ENCODE peak calls at places on chromosomes 11 and 22, in six cellular contexts. One of them, this sample, is unnamed.

GRCh38 chr11:123976770-123977560 is 616 bp downstream of the OR10S1 start:
- DNase-seq in GM12865: no peak
- DNase-seq in OCI-LY7: no peak
- DNase-seq in epithelial cell of esophagus: no peak
- DNase-seq in AG09319: no peak
- DNase-seq in colonic mucosa: no peak
- DNase-seq in this sample: no peak

GRCh38 chr22:17057959-17058814 is 26.6 kb upstream of the IL17RA start:
- DNase-seq in AG09319: peak
- DNase-seq in epithelial cell of esophagus: peak
- DNase-seq in OCI-LY7: peak
- DNase-seq in colonic mucosa: peak
- DNase-seq in GM12865: peak
- DNase-seq in this sample: peak

GRCh38 chr11:79362358-79362757 is 78.5 kb downstream of the TENM4 start:
- DNase-seq in GM12865: no peak
- DNase-seq in epithelial cell of esophagus: no peak
- DNase-seq in OCI-LY7: no peak
- DNase-seq in AG09319: no peak
- DNase-seq in colonic mucosa: no peak
- DNase-seq in this sample: no peak

GRCh38 chr22:39658367-39658766 is 87.8 kb downstream of the CACNA1I start:
- DNase-seq in AG09319: no peak
- DNase-seq in GM12865: no peak
- DNase-seq in epithelial cell of esophagus: no peak
- DNase-seq in colonic mucosa: no peak
- DNase-seq in OCI-LY7: no peak
- DNase-seq in this sample: no peak

GRCh38 chr22:20125201-20126174 is 6.1 kb upstream of the ZDHHC8 start:
- DNase-seq in OCI-LY7: no peak
- DNase-seq in GM12865: no peak
- DNase-seq in epithelial cell of esophagus: no peak
- DNase-seq in AG09319: no peak
- DNase-seq in colonic mucosa: no peak
- DNase-seq in this sample: no peak

GRCh38 chr11:114075891-114076441 is 16.5 kb downstream of the ZBTB16 start:
- DNase-seq in GM12865: no peak
- DNase-seq in colonic mucosa: no peak
- DNase-seq in OCI-LY7: peak
- DNase-seq in AG09319: no peak
- DNase-seq in epithelial cell of esophagus: peak
- DNase-seq in this sample: no peak

GRCh38 chr11:44622190-44622650 is 56.8 kb downstream of the CD82 start:
- DNase-seq in AG09319: no peak
- DNase-seq in epithelial cell of esophagus: no peak
- DNase-seq in colonic mucosa: peak
- DNase-seq in OCI-LY7: no peak
- DNase-seq in GM12865: no peak
- DNase-seq in this sample: no peak

GRCh38 chr22:45554040-45554406 is 51.3 kb downstream of the FBLN1 start:
- DNase-seq in epithelial cell of esophagus: no peak
- DNase-seq in AG09319: no peak
- DNase-seq in OCI-LY7: peak
- DNase-seq in GM12865: peak
- DNase-seq in colonic mucosa: no peak
- DNase-seq in this sample: no peak

GRCh38 chr22:42158456-42159132 is 28.0 kb upstream of the CYP2D6 start:
- DNase-seq in AG09319: no peak
- DNase-seq in epithelial cell of esophagus: no peak
- DNase-seq in colonic mucosa: peak
- DNase-seq in OCI-LY7: no peak
- DNase-seq in GM12865: no peak
- DNase-seq in this sample: no peak

GRCh38 chr22:26416670-26417270 is 12.3 kb upstream of the ASPHD2 start:
- DNase-seq in colonic mucosa: no peak
- DNase-seq in OCI-LY7: no peak
- DNase-seq in AG09319: no peak
- DNase-seq in epithelial cell of esophagus: peak
- DNase-seq in GM12865: no peak
- DNase-seq in this sample: no peak

GRCh38 chr22:20508815-20509271 is 1.4 kb downstream of the MED15 start:
- DNase-seq in OCI-LY7: peak
- DNase-seq in epithelial cell of esophagus: peak
- DNase-seq in GM12865: peak
- DNase-seq in AG09319: no peak
- DNase-seq in colonic mucosa: no peak
- DNase-seq in this sample: no peak

GRCh38 chr11:65640483-65641207 is 2.7 kb downstream of the SIPA1 start:
- DNase-seq in OCI-LY7: peak
- DNase-seq in GM12865: peak
- DNase-seq in AG09319: no peak
- DNase-seq in epithelial cell of esophagus: no peak
- DNase-seq in colonic mucosa: peak
- DNase-seq in this sample: peak

GRCh38 chr11:75810637-75811383 is 4.2 kb upstream of the UVRAG start:
- DNase-seq in colonic mucosa: no peak
- DNase-seq in epithelial cell of esophagus: no peak
- DNase-seq in AG09319: no peak
- DNase-seq in GM12865: peak
- DNase-seq in OCI-LY7: no peak
- DNase-seq in this sample: peak

GRCh38 chr11:27237641-27238040 is 125.4 kb downstream of the CCDC34 start:
- DNase-seq in OCI-LY7: no peak
- DNase-seq in colonic mucosa: peak
- DNase-seq in AG09319: no peak
- DNase-seq in epithelial cell of esophagus: no peak
- DNase-seq in GM12865: no peak
- DNase-seq in this sample: no peak

GRCh38 chr11:27233654-27234042 is 129.4 kb downstream of the CCDC34 start:
- DNase-seq in epithelial cell of esophagus: no peak
- DNase-seq in colonic mucosa: no peak
- DNase-seq in OCI-LY7: no peak
- DNase-seq in GM12865: peak
- DNase-seq in AG09319: no peak
- DNase-seq in this sample: no peak

GRCh38 chr11:27231519-27231918 is 131.5 kb downstream of the CCDC34 start:
- DNase-seq in epithelial cell of esophagus: no peak
- DNase-seq in AG09319: no peak
- DNase-seq in GM12865: no peak
- DNase-seq in OCI-LY7: no peak
- DNase-seq in colonic mucosa: no peak
- DNase-seq in this sample: no peak

GRCh38 chr11:27234961-27235360 is 128.1 kb downstream of the CCDC34 start:
- DNase-seq in OCI-LY7: no peak
- DNase-seq in AG09319: no peak
- DNase-seq in epithelial cell of esophagus: no peak
- DNase-seq in GM12865: no peak
- DNase-seq in colonic mucosa: peak
- DNase-seq in this sample: no peak

DNA sequence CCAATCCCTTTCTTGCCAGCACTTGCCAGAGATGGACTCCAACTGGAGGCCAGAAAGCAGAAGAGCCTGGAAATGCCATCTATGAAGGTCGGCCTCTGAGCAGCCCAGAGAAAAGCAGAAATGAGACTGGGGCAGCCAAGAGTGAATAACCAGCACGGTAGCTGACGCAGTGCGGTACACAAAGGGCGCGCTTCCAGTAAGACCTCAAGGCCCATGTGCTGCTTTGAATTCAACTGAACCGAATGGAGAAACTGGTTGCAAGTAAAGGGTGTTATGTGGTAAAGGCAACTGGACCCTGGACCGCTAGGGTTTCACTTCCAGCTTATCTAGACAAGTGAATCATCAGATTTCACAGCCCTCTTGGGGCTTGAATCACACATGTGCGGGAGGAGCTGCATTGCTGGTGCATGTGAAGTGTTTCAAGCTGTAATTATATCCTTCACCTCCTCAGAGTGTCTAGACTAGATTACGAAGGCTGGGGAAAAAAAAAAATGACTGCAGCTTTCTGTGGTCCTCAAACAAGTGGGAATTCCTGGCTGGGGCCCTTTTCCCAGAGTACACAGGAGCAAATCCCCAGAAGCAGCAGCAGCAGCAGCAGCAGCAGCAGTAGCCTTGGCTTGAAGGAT is 128.9 kb downstream of the CCDC34 start:
- DNase-seq in OCI-LY7: peak
- DNase-seq in AG09319: peak
- DNase-seq in epithelial cell of esophagus: peak
- DNase-seq in GM12865: peak
- DNase-seq in colonic mucosa: peak
- DNase-seq in this sample: peak
- TF ChIP-seq CTCF in OCI-LY7: peak
- TF ChIP-seq CTCF in AG09319: no peak
- TF ChIP-seq CTCF in epithelial cell of esophagus: peak
- TF ChIP-seq CTCF in GM12865: no peak
- TF ChIP-seq CTCF in colonic mucosa: no peak
- TF ChIP-seq CTCF in this sample: no peak

DNA sequence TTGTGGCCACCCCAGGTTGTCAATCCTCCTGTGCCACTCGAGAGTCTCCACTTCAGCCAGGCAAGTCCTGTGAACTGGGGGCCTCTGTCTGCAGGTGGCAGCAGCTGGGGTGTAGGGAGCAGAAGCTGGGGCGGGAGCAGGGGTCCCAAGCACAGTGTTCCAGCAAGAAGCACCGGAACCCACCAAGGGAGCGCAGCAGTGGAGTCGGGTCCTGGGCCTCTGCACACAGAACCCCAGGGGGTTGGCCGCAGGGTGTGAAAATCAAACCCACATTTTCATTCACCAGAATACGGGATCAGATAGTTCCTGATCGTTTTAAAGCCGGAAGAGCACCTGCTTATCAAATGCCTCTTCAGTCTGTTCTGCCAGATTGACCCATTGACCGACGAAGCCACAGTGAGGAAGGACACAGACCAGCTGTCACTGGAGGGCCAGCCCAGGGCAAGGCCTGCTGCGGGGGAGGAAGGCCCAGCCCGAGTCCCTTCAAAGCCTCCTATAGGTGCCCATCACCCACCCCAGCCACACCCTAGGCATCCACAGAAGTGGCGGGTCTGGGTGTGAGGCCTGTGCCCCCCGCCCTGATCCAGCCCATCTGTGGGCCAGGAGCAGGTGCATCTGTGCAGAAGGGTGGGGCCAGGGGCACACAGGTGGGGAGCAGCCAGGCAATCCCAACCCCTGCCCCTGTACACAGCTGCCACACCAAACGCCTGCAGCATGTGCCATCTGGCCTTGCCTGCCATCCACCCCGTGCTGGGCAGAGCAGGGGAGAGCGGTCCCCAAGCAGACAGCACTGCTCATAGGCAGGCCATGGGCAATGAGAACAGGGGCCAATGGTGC is 34.1 kb downstream of the RSPH14 start:
- DNase-seq in epithelial cell of esophagus: no peak
- DNase-seq in OCI-LY7: no peak
- DNase-seq in AG09319: no peak
- DNase-seq in GM12865: no peak
- DNase-seq in colonic mucosa: peak
- DNase-seq in this sample: no peak
- TF ChIP-seq CTCF in epithelial cell of esophagus: no peak
- TF ChIP-seq CTCF in OCI-LY7: no peak
- TF ChIP-seq CTCF in AG09319: no peak
- TF ChIP-seq CTCF in GM12865: no peak
- TF ChIP-seq CTCF in colonic mucosa: no peak
- TF ChIP-seq CTCF in this sample: no peak

GRCh38 chr11:61080986-61081590 is 21.2 kb upstream of the CD5 start:
- DNase-seq in colonic mucosa: no peak
- DNase-seq in GM12865: no peak
- DNase-seq in epithelial cell of esophagus: no peak
- DNase-seq in AG09319: no peak
- DNase-seq in OCI-LY7: no peak
- DNase-seq in this sample: no peak
- TF ChIP-seq CTCF in colonic mucosa: no peak
- TF ChIP-seq CTCF in GM12865: no peak
- TF ChIP-seq CTCF in epithelial cell of esophagus: no peak
- TF ChIP-seq CTCF in AG09319: no peak
- TF ChIP-seq CTCF in OCI-LY7: peak
- TF ChIP-seq CTCF in this sample: no peak

GRCh38 chr11:106021967-106022794 is at the start of gene MSANTD4:
- DNase-seq in epithelial cell of esophagus: peak
- DNase-seq in AG09319: peak
- DNase-seq in GM12865: peak
- DNase-seq in OCI-LY7: peak
- DNase-seq in colonic mucosa: peak
- DNase-seq in this sample: peak
- TF ChIP-seq CTCF in epithelial cell of esophagus: no peak
- TF ChIP-seq CTCF in AG09319: no peak
- TF ChIP-seq CTCF in GM12865: no peak
- TF ChIP-seq CTCF in OCI-LY7: no peak
- TF ChIP-seq CTCF in colonic mucosa: no peak
- TF ChIP-seq CTCF in this sample: no peak

DNA sequence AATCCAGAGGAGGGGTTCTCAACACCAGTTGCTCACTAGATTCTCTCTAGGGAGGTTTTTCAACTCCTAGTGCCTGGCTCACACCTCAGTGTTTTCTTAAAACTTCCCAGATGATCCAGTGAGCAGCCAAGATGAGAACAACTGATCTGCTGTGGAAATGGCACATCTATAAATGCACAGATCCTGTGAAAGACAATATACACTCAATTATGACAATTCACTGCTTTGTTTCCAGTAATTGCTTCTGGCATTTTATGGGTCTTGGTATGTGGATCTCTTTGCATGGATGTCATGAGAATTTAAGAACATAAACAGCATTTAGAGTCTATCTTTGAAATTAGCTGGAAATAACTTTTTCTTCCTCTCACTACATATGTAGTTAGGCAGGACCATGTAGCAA is 45.1 kb upstream of the PRSS23 start:
- DNase-seq in AG09319: no peak
- DNase-seq in OCI-LY7: no peak
- DNase-seq in epithelial cell of esophagus: no peak
- DNase-seq in GM12865: no peak
- DNase-seq in colonic mucosa: no peak
- DNase-seq in this sample: no peak
- TF ChIP-seq CTCF in AG09319: no peak
- TF ChIP-seq CTCF in OCI-LY7: no peak
- TF ChIP-seq CTCF in epithelial cell of esophagus: no peak
- TF ChIP-seq CTCF in GM12865: no peak
- TF ChIP-seq CTCF in colonic mucosa: no peak
- TF ChIP-seq CTCF in this sample: no peak

DNA sequence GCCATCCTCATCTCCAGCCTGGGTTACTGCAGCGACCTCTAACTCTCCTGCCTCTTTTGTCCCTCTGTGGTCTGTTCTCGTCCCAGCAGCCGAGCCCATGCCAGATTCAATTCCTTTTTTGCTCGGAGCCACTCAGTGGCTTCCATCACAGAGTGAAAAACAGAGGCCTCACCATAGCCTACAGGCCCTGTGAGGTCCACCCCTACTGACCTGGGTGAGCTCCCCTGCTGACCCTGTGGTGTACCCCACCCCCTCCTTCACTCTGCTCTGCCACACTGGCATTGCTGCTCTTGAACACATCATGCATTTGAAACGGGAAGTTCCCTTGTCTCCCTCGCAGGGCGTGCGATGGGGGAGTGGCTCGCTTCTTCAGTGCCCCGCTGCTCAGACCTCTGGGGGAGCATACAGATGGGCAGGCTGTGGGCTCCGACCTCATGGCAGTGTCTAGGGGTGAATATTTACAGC is 2.1 kb downstream of the AIP start:
- DNase-seq in OCI-LY7: peak
- DNase-seq in epithelial cell of esophagus: no peak
- DNase-seq in AG09319: no peak
- DNase-seq in GM12865: peak
- DNase-seq in colonic mucosa: peak
- DNase-seq in this sample: no peak
- TF ChIP-seq CTCF in OCI-LY7: peak
- TF ChIP-seq CTCF in epithelial cell of esophagus: no peak
- TF ChIP-seq CTCF in AG09319: no peak
- TF ChIP-seq CTCF in GM12865: no peak
- TF ChIP-seq CTCF in colonic mucosa: no peak
- TF ChIP-seq CTCF in this sample: no peak